ENCODE peak calls at places on chromosomes 12 and 14, in ten cellular contexts. One of them, this sample, is unnamed.

GRCh38 chr12:2893007-2893406 is 2.3 kb downstream of the TULP3 start:
- DNase-seq in AG04449: peak
- DNase-seq in H7: no peak
- DNase-seq in stimulated activated CD4-positive, alpha-beta T cell treated with anti-CD3 and anti-CD28 coated beads, Interleukin-1b, Interleukin-23, amount 100 ng/mL, for 48 hours: no peak
- DNase-seq in AG20443: peak
- DNase-seq in uterus: peak
- DNase-seq in COR-L47: no peak
- DNase-seq in psoas muscle: peak
- DNase-seq in RPMI7951: peak
- DNase-seq in occipital lobe: no peak
- DNase-seq in this sample: no peak

GRCh38 chr12:114123108-114123507 is 157.0 kb upstream of the RBM19 start:
- DNase-seq in AG04449: no peak
- DNase-seq in H7: peak
- DNase-seq in stimulated activated CD4-positive, alpha-beta T cell treated with anti-CD3 and anti-CD28 coated beads, Interleukin-1b, Interleukin-23, amount 100 ng/mL, for 48 hours: no peak
- DNase-seq in AG20443: no peak
- DNase-seq in uterus: no peak
- DNase-seq in COR-L47: no peak
- DNase-seq in psoas muscle: no peak
- DNase-seq in RPMI7951: no peak
- DNase-seq in occipital lobe: no peak
- DNase-seq in this sample: no peak

GRCh38 chr12:64587447-64587846 is 22.8 kb upstream of the RASSF3 start:
- DNase-seq in AG04449: no peak
- DNase-seq in H7: no peak
- DNase-seq in stimulated activated CD4-positive, alpha-beta T cell treated with anti-CD3 and anti-CD28 coated beads, Interleukin-1b, Interleukin-23, amount 100 ng/mL, for 48 hours: no peak
- DNase-seq in AG20443: no peak
- DNase-seq in uterus: no peak
- DNase-seq in COR-L47: no peak
- DNase-seq in psoas muscle: no peak
- DNase-seq in RPMI7951: peak
- DNase-seq in occipital lobe: no peak
- DNase-seq in this sample: no peak

GRCh38 chr14:104558231-104559042 is 21.1 kb upstream of the C14orf180 start:
- DNase-seq in AG04449: no peak
- DNase-seq in H7: peak
- DNase-seq in stimulated activated CD4-positive, alpha-beta T cell treated with anti-CD3 and anti-CD28 coated beads, Interleukin-1b, Interleukin-23, amount 100 ng/mL, for 48 hours: no peak
- DNase-seq in AG20443: no peak
- DNase-seq in uterus: no peak
- DNase-seq in COR-L47: no peak
- DNase-seq in psoas muscle: no peak
- DNase-seq in RPMI7951: no peak
- DNase-seq in occipital lobe: no peak
- DNase-seq in this sample: no peak

GRCh38 chr12:53739285-53740129 is 12.3 kb upstream of the CALCOCO1 start:
- DNase-seq in AG04449: no peak
- DNase-seq in H7: peak
- DNase-seq in stimulated activated CD4-positive, alpha-beta T cell treated with anti-CD3 and anti-CD28 coated beads, Interleukin-1b, Interleukin-23, amount 100 ng/mL, for 48 hours: no peak
- DNase-seq in AG20443: no peak
- DNase-seq in uterus: no peak
- DNase-seq in COR-L47: no peak
- DNase-seq in psoas muscle: no peak
- DNase-seq in RPMI7951: no peak
- DNase-seq in occipital lobe: no peak
- DNase-seq in this sample: no peak

GRCh38 chr14:101113108-101113612 is 209.6 kb upstream of the RTL1 start:
- DNase-seq in AG04449: no peak
- DNase-seq in H7: no peak
- DNase-seq in stimulated activated CD4-positive, alpha-beta T cell treated with anti-CD3 and anti-CD28 coated beads, Interleukin-1b, Interleukin-23, amount 100 ng/mL, for 48 hours: no peak
- DNase-seq in AG20443: no peak
- DNase-seq in uterus: no peak
- DNase-seq in COR-L47: no peak
- DNase-seq in psoas muscle: no peak
- DNase-seq in RPMI7951: no peak
- DNase-seq in occipital lobe: no peak
- DNase-seq in this sample: no peak

GRCh38 chr12:52390739-52391617 is 5.5 kb upstream of the KRT84 start:
- DNase-seq in AG04449: no peak
- DNase-seq in H7: peak
- DNase-seq in stimulated activated CD4-positive, alpha-beta T cell treated with anti-CD3 and anti-CD28 coated beads, Interleukin-1b, Interleukin-23, amount 100 ng/mL, for 48 hours: no peak
- DNase-seq in AG20443: peak
- DNase-seq in uterus: no peak
- DNase-seq in COR-L47: peak
- DNase-seq in psoas muscle: no peak
- DNase-seq in RPMI7951: peak
- DNase-seq in occipital lobe: no peak
- DNase-seq in this sample: no peak

GRCh38 chr14:31936100-31936499 is 141.0 kb upstream of the ARHGAP5 start:
- DNase-seq in AG04449: no peak
- DNase-seq in H7: no peak
- DNase-seq in stimulated activated CD4-positive, alpha-beta T cell treated with anti-CD3 and anti-CD28 coated beads, Interleukin-1b, Interleukin-23, amount 100 ng/mL, for 48 hours: no peak
- DNase-seq in AG20443: no peak
- DNase-seq in uterus: no peak
- DNase-seq in COR-L47: no peak
- DNase-seq in psoas muscle: no peak
- DNase-seq in RPMI7951: no peak
- DNase-seq in occipital lobe: no peak
- DNase-seq in this sample: no peak

This sample was measured in GM12891.